ENCODE peak calls at places on chromosomes 5 and 9, in nine cellular contexts. One of them, this sample, is unnamed.

GRCh38 chr9:37559855-37560592 is 16.2 kb downstream of the FBXO10 start:
- DNase-seq in NCI-H774: no peak
- DNase-seq in GM23338: no peak
- DNase-seq in iPS-NIHi11: no peak
- DNase-seq in SW 1271: no peak
- DNase-seq in Peyer's patch: no peak
- DNase-seq in T-helper 9 cell: no peak
- DNase-seq in GOT3: no peak
- DNase-seq in HuH-7.5: no peak
- DNase-seq in this sample: no peak

GRCh38 chr5:16615737-16616535 is 861 bp downstream of the RETREG1 start:
- DNase-seq in NCI-H774: peak
- DNase-seq in GM23338: peak
- DNase-seq in iPS-NIHi11: no peak
- DNase-seq in SW 1271: no peak
- DNase-seq in Peyer's patch: no peak
- DNase-seq in T-helper 9 cell: peak
- DNase-seq in GOT3: no peak
- DNase-seq in HuH-7.5: peak
- DNase-seq in this sample: no peak

GRCh38 chr9:131418143-131419028 is 24.5 kb downstream of the PRRC2B start:
- DNase-seq in NCI-H774: peak
- DNase-seq in GM23338: peak
- DNase-seq in iPS-NIHi11: peak
- DNase-seq in SW 1271: no peak
- DNase-seq in Peyer's patch: no peak
- DNase-seq in T-helper 9 cell: no peak
- DNase-seq in GOT3: no peak
- DNase-seq in HuH-7.5: peak
- DNase-seq in this sample: no peak

GRCh38 chr5:172264814-172265213 is 18.8 kb downstream of the UBTD2 start:
- DNase-seq in NCI-H774: no peak
- DNase-seq in GM23338: no peak
- DNase-seq in iPS-NIHi11: no peak
- DNase-seq in SW 1271: no peak
- DNase-seq in Peyer's patch: no peak
- DNase-seq in T-helper 9 cell: no peak
- DNase-seq in GOT3: no peak
- DNase-seq in HuH-7.5: no peak
- DNase-seq in this sample: no peak

GRCh38 chr9:109903515-109904138 is 123.6 kb downstream of the PALM2AKAP2 start:
- DNase-seq in NCI-H774: peak
- DNase-seq in GM23338: peak
- DNase-seq in iPS-NIHi11: peak
- DNase-seq in SW 1271: peak
- DNase-seq in Peyer's patch: peak
- DNase-seq in T-helper 9 cell: peak
- DNase-seq in GOT3: no peak
- DNase-seq in HuH-7.5: peak
- DNase-seq in this sample: peak

GRCh38 chr5:168874713-168875380 is 295.7 kb upstream of the PANK3 start:
- DNase-seq in NCI-H774: no peak
- DNase-seq in GM23338: peak
- DNase-seq in iPS-NIHi11: peak
- DNase-seq in SW 1271: peak
- DNase-seq in Peyer's patch: no peak
- DNase-seq in T-helper 9 cell: no peak
- DNase-seq in GOT3: no peak
- DNase-seq in HuH-7.5: no peak
- DNase-seq in this sample: no peak

GRCh38 chr9:35079426-35080341 is at the start of gene FANCG:
- DNase-seq in NCI-H774: peak
- DNase-seq in GM23338: peak
- DNase-seq in iPS-NIHi11: peak
- DNase-seq in SW 1271: peak
- DNase-seq in Peyer's patch: peak
- DNase-seq in T-helper 9 cell: peak
- DNase-seq in GOT3: peak
- DNase-seq in HuH-7.5: peak
- DNase-seq in this sample: peak

GRCh38 chr9:17862081-17862480 is 283.2 kb downstream of the SH3GL2 start:
- DNase-seq in NCI-H774: no peak
- DNase-seq in GM23338: no peak
- DNase-seq in iPS-NIHi11: no peak
- DNase-seq in SW 1271: no peak
- DNase-seq in Peyer's patch: no peak
- DNase-seq in T-helper 9 cell: no peak
- DNase-seq in GOT3: no peak
- DNase-seq in HuH-7.5: no peak
- DNase-seq in this sample: no peak

GRCh38 chr5:156409834-156410233 is 82.9 kb downstream of the SGCD start:
- DNase-seq in NCI-H774: no peak
- DNase-seq in GM23338: no peak
- DNase-seq in iPS-NIHi11: no peak
- DNase-seq in SW 1271: no peak
- DNase-seq in Peyer's patch: no peak
- DNase-seq in T-helper 9 cell: no peak
- DNase-seq in GOT3: no peak
- DNase-seq in HuH-7.5: no peak
- DNase-seq in this sample: no peak

GRCh38 chr5:138601444-138601843 is 26.2 kb upstream of the HSPA9 start:
- DNase-seq in NCI-H774: no peak
- DNase-seq in GM23338: no peak
- DNase-seq in iPS-NIHi11: no peak
- DNase-seq in SW 1271: peak
- DNase-seq in Peyer's patch: no peak
- DNase-seq in T-helper 9 cell: no peak
- DNase-seq in GOT3: no peak
- DNase-seq in HuH-7.5: no peak
- DNase-seq in this sample: no peak

GRCh38 chr5:176161431-176161830 is 76.8 kb upstream of the SIMC1 start:
- DNase-seq in NCI-H774: no peak
- DNase-seq in GM23338: no peak
- DNase-seq in iPS-NIHi11: no peak
- DNase-seq in SW 1271: no peak
- DNase-seq in Peyer's patch: no peak
- DNase-seq in T-helper 9 cell: no peak
- DNase-seq in GOT3: no peak
- DNase-seq in HuH-7.5: no peak
- DNase-seq in this sample: peak

GRCh38 chr5:139744471-139745120 is 51.0 kb upstream of the PSD2 start:
- DNase-seq in NCI-H774: no peak
- DNase-seq in GM23338: no peak
- DNase-seq in iPS-NIHi11: no peak
- DNase-seq in SW 1271: no peak
- DNase-seq in Peyer's patch: no peak
- DNase-seq in T-helper 9 cell: no peak
- DNase-seq in GOT3: no peak
- DNase-seq in HuH-7.5: no peak
- DNase-seq in this sample: no peak

GRCh38 chr5:161078793-161079192 is 226.8 kb upstream of the ATP10B start:
- DNase-seq in NCI-H774: no peak
- DNase-seq in GM23338: no peak
- DNase-seq in iPS-NIHi11: peak
- DNase-seq in SW 1271: no peak
- DNase-seq in Peyer's patch: no peak
- DNase-seq in T-helper 9 cell: no peak
- DNase-seq in GOT3: no peak
- DNase-seq in HuH-7.5: no peak
- DNase-seq in this sample: no peak

GRCh38 chr5:155530046-155530445 is 516.5 kb downstream of the KIF4B start:
- DNase-seq in NCI-H774: no peak
- DNase-seq in GM23338: no peak
- DNase-seq in iPS-NIHi11: no peak
- DNase-seq in SW 1271: no peak
- DNase-seq in Peyer's patch: no peak
- DNase-seq in T-helper 9 cell: no peak
- DNase-seq in GOT3: no peak
- DNase-seq in HuH-7.5: no peak
- DNase-seq in this sample: peak

GRCh38 chr9:123928471-123929176 is 1.3 kb downstream of the DENND1A start:
- DNase-seq in NCI-H774: no peak
- DNase-seq in GM23338: no peak
- DNase-seq in iPS-NIHi11: no peak
- DNase-seq in SW 1271: no peak
- DNase-seq in Peyer's patch: no peak
- DNase-seq in T-helper 9 cell: no peak
- DNase-seq in GOT3: no peak
- DNase-seq in HuH-7.5: no peak
- DNase-seq in this sample: peak

GRCh38 chr9:127417130-127418036 is 6.8 kb upstream of the ZNF79 start:
- DNase-seq in NCI-H774: peak
- DNase-seq in GM23338: no peak
- DNase-seq in iPS-NIHi11: no peak
- DNase-seq in SW 1271: peak
- DNase-seq in Peyer's patch: no peak
- DNase-seq in T-helper 9 cell: no peak
- DNase-seq in GOT3: no peak
- DNase-seq in HuH-7.5: no peak
- DNase-seq in this sample: no peak

GRCh38 chr9:16329699-16330113 is 540.8 kb downstream of the BNC2 start:
- DNase-seq in NCI-H774: no peak
- DNase-seq in GM23338: no peak
- DNase-seq in iPS-NIHi11: peak
- DNase-seq in SW 1271: no peak
- DNase-seq in Peyer's patch: peak
- DNase-seq in T-helper 9 cell: no peak
- DNase-seq in GOT3: no peak
- DNase-seq in HuH-7.5: no peak
- DNase-seq in this sample: peak

GRCh38 chr5:138366556-138367382 is 14.3 kb downstream of the KDM3B start:
- DNase-seq in NCI-H774: no peak
- DNase-seq in GM23338: no peak
- DNase-seq in iPS-NIHi11: no peak
- DNase-seq in SW 1271: no peak
- DNase-seq in Peyer's patch: no peak
- DNase-seq in T-helper 9 cell: no peak
- DNase-seq in GOT3: no peak
- DNase-seq in HuH-7.5: no peak
- DNase-seq in this sample: no peak

GRCh38 chr5:53095931-53096525 is 13.5 kb downstream of the MOCS2 start:
- DNase-seq in NCI-H774: peak
- DNase-seq in GM23338: peak
- DNase-seq in iPS-NIHi11: peak
- DNase-seq in SW 1271: peak
- DNase-seq in Peyer's patch: peak
- DNase-seq in T-helper 9 cell: peak
- DNase-seq in GOT3: no peak
- DNase-seq in HuH-7.5: no peak
- DNase-seq in this sample: no peak

GRCh38 chr5:97906135-97906534 is 723.1 kb upstream of the RIOK2 start:
- DNase-seq in NCI-H774: no peak
- DNase-seq in GM23338: peak
- DNase-seq in iPS-NIHi11: peak
- DNase-seq in SW 1271: no peak
- DNase-seq in Peyer's patch: no peak
- DNase-seq in T-helper 9 cell: no peak
- DNase-seq in GOT3: no peak
- DNase-seq in HuH-7.5: no peak
- DNase-seq in this sample: no peak